ENCODE peak calls at places on chromosomes 4 and X, in six cellular contexts. R is neural crest cell, P is GOT3, Z is M059J, M is right cardiac atrium, W is T follicular helper cell. K is an unnamed sample.

GRCh38 chr4:41507292-41507933 is 30.5 kb upstream of the LIMCH1 start:
- DNase-seq in R (no peak), P (no peak), Z (peak; percentile 78), M (no peak), W (no peak), K (no peak)

GRCh38 chrX:150465856-150466775 is 102.3 kb upstream of the MTM1 start:
- DNase-seq in R (no peak), P (no peak), Z (no peak), M (no peak), W (no peak), K (no peak)

GRCh38 chr4:25771672-25772071 is 91.1 kb downstream of the SEL1L3 start:
- DNase-seq in R (no peak), P (no peak), Z (no peak), M (no peak), W (no peak), K (no peak)

GRCh38 chr4:47490550-47490949 is 5.5 kb downstream of the ATP10D start:
- DNase-seq in R (no peak), P (no peak), Z (peak; percentile 64), M (no peak), W (no peak), K (peak; percentile 23)

GRCh38 chrX:104172121-104172520 is 5.9 kb downstream of the FAM199X start:
- DNase-seq in R (no peak), P (no peak), Z (no peak), M (no peak), W (no peak), K (no peak)

GRCh38 chr4:124334119-124334518 is 378.4 kb downstream of the ANKRD50 start:
- DNase-seq in R (peak; percentile 40), P (no peak), Z (peak; percentile 61), M (no peak), W (no peak), K (peak; percentile 56)

GRCh38 chr4:37279894-37280592 is 35.5 kb downstream of the NWD2 start:
- DNase-seq in R (no peak), P (no peak), Z (peak; percentile 31), M (no peak), W (no peak), K (no peak)

GRCh38 chr4:90542216-90542615 is 415.0 kb downstream of the CCSER1 start:
- DNase-seq in R (no peak), P (no peak), Z (no peak), M (no peak), W (no peak), K (peak; percentile 42)

GRCh38 chr4:53974561-53974960 is 89.8 kb downstream of the CHIC2 start:
- DNase-seq in R (no peak), P (no peak), Z (no peak), M (no peak), W (no peak), K (no peak)

GRCh38 chr4:28287837-28288236 is 1427.2 kb downstream of the STIM2 start:
- DNase-seq in R (no peak), P (peak; percentile 8), Z (peak; percentile 94), M (no peak), W (no peak), K (no peak)

GRCh38 chrX:143934542-143934941 is 50.7 kb downstream of the UBE2NL start:
- DNase-seq in R (no peak), P (no peak), Z (no peak), M (no peak), W (no peak), K (no peak)

GRCh38 chr4:7103031-7103598 is 35.3 kb upstream of the GRPEL1 start:
- DNase-seq in R (peak; percentile 67), P (peak; percentile 59), Z (peak; percentile 78), M (peak; percentile 93), W (peak; percentile 71), K (peak; percentile 93)

GRCh38 chrX:148600581-148600980 is 100.2 kb downstream of the AFF2 start:
- DNase-seq in R (no peak), P (no peak), Z (no peak), M (no peak), W (no peak), K (no peak)

GRCh38 chr4:19119904-19120303 is 1098.3 kb upstream of the LCORL start:
- DNase-seq in R (no peak), P (no peak), Z (no peak), M (no peak), W (no peak), K (no peak)

GRCh38 chrX:154367474-154368308 is 6.7 kb downstream of the FLNA start:
- DNase-seq in R (no peak), P (no peak), Z (no peak), M (no peak), W (no peak), K (no peak)

GRCh38 chrX:133859860-133860259 is 125.5 kb downstream of the GPC3 start:
- DNase-seq in R (no peak), P (no peak), Z (peak; percentile 26), M (peak; percentile 8), W (no peak), K (no peak)

GRCh38 chr4:122703868-122704267 is 28.6 kb upstream of the BBS12 start:
- DNase-seq in R (no peak), P (no peak), Z (peak; percentile 21), M (no peak), W (no peak), K (no peak)

GRCh38 chr4:22500831-22501714 is 14.8 kb downstream of the ADGRA3 start:
- DNase-seq in R (no peak), P (no peak), Z (peak; percentile 88), M (no peak), W (no peak), K (no peak)

GRCh38 chrX:132986556-132986955 is 28.1 kb upstream of the HS6ST2 start:
- DNase-seq in R (no peak), P (no peak), Z (no peak), M (no peak), W (no peak), K (no peak)

GRCh38 chr4:75702919-75703411 is 21.4 kb upstream of the USO1 start:
- DNase-seq in R (no peak), P (no peak), Z (no peak), M (no peak), W (no peak), K (no peak)

GRCh38 chr4:53693408-53693807 is 102.1 kb upstream of the LNX1 start:
- DNase-seq in R (no peak), P (no peak), Z (peak; percentile 20), M (no peak), W (no peak), K (peak; percentile 24)

GRCh38 chr4:183758006-183758734 is 99.1 kb downstream of the TRAPPC11 start:
- DNase-seq in R (no peak), P (no peak), Z (no peak), M (peak; percentile 79), W (no peak), K (no peak)

GRCh38 chrX:151902813-151903591 is 9.7 kb upstream of the MAGEA4 start:
- DNase-seq in R (no peak), P (peak; percentile 2), Z (peak; percentile 95), M (peak; percentile 52), W (no peak), K (no peak)

GRCh38 chrX:70998402-70999027 is 67.6 kb upstream of the SLC7A3 start:
- DNase-seq in R (peak; percentile 5), P (no peak), Z (peak; percentile 60), M (no peak), W (no peak), K (no peak)